ENCODE peak calls at places on chromosomes 7 and 10, in five cellular contexts. E is transverse colon, I is IMR-90, L is lower lobe of right lung, Z is right atrium auricular region. P is an unnamed sample. For H3K36me3, the result is how much of the 10 kb centered on the place peaks cover.

GRCh38 chr10:103736763-103737162 is 118.6 kb downstream of the SH3PXD2A start:
- DNase-seq in E (no peak), I (no peak), L (no peak), Z (no peak), P (peak)

GRCh38 chr7:111568870-111569462 is 6.7 kb upstream of the IMMP2L start:
- DNase-seq in E (no peak), I (no peak), L (no peak), Z (no peak), P (peak)

GRCh38 chr10:16989826-16990293 is 139.8 kb downstream of the CUBN start:
- DNase-seq in E (no peak), I (no peak), L (no peak), Z (no peak), P (no peak)

GRCh38 chr7:55971045-55971444 is 6.7 kb downstream of the NIPSNAP2 start:
- DNase-seq in E (no peak), I (no peak), L (no peak), Z (no peak), P (no peak)

GRCh38 chr7:95694334-95694733 is 78.0 kb upstream of the DYNC1I1 start:
- DNase-seq in E (no peak), I (no peak), L (no peak), Z (no peak), P (no peak)

GRCh38 chr10:5596611-5597341 is 69.6 kb downstream of the ASB13 start:
- DNase-seq in E (no peak), I (no peak), L (peak), Z (no peak), P (peak)

GRCh38 chr7:45026984-45027773 is 27.2 kb downstream of the CCM2 start:
- DNase-seq in E (no peak), I (peak), L (no peak), Z (no peak), P (peak)

GRCh38 chr10:132403511-132404168 is 6.6 kb downstream of the PWWP2B start:
- DNase-seq in E (no peak), I (no peak), L (peak), Z (no peak), P (no peak)

GRCh38 chr7:13894956-13895355 is 94.5 kb downstream of the ETV1 start:
- DNase-seq in E (no peak), I (no peak), L (no peak), Z (no peak), P (no peak)

GRCh38 chr7:17680026-17680425 is 260.3 kb downstream of the SNX13 start:
- DNase-seq in E (peak), I (peak), L (peak), Z (peak), P (peak)

GRCh38 chr7:98307971-98308466 is 26.5 kb downstream of the BRI3 start:
- DNase-seq in E (no peak), I (no peak), L (no peak), Z (no peak), P (no peak)

GRCh38 chr7:100965051-100965722 is 4.2 kb upstream of the MUC12 start:
- DNase-seq in E (no peak), I (no peak), L (no peak), Z (no peak), P (no peak)

GRCh38 chr7:121138262-121138933 is 149.9 kb downstream of the CPED1 start:
- DNase-seq in E (peak), I (no peak), L (no peak), Z (no peak), P (peak)

GRCh38 chr7:11343818-11344413 is 370.2 kb downstream of the PHF14 start:
- DNase-seq in E (no peak), I (peak), L (no peak), Z (no peak), P (peak)

GRCh38 chr10:14052926-14053325 is 277.8 kb downstream of the FRMD4A start:
- DNase-seq in E (no peak), I (no peak), L (no peak), Z (no peak), P (no peak)

GRCh38 chr10:96772239-96772638 is 51.9 kb upstream of the PIK3AP1 start:
- DNase-seq in E (no peak), I (no peak), L (no peak), Z (no peak), P (no peak)

GRCh38 chr7:25779002-25779546 is 372.9 kb upstream of the NFE2L3 start:
- DNase-seq in E (no peak), I (no peak), L (no peak), Z (no peak), P (no peak)

GRCh38 chr10:63003816-63004453 is 129.2 kb upstream of the NRBF2 start:
- DNase-seq in E (no peak), I (no peak), L (no peak), Z (no peak), P (peak)

GRCh38 chr10:79102056-79102874 is 33.5 kb downstream of the ZMIZ1 start:
- DNase-seq in E (peak), I (peak), L (no peak), Z (peak), P (no peak)

GRCh38 chr10:49107111-49107889 is 8.0 kb downstream of the VSTM4 start:
- DNase-seq in E (no peak), I (no peak), L (no peak), Z (peak), P (no peak)

GRCh38 chr7:526474-527034 is 6.9 kb upstream of the PDGFA start:
- DNase-seq in E (no peak), I (no peak), L (no peak), Z (no peak), P (peak)

GRCh38 chr7:50317221-50317678 is 12.7 kb downstream of the IKZF1 start:
- DNase-seq in E (no peak), I (no peak), L (no peak), Z (no peak), P (no peak)

GRCh38 chr7:55928006-55928767 is 23.5 kb upstream of the MRPS17 start:
- DNase-seq in E (no peak), I (no peak), L (no peak), Z (no peak), P (no peak)

DNA sequence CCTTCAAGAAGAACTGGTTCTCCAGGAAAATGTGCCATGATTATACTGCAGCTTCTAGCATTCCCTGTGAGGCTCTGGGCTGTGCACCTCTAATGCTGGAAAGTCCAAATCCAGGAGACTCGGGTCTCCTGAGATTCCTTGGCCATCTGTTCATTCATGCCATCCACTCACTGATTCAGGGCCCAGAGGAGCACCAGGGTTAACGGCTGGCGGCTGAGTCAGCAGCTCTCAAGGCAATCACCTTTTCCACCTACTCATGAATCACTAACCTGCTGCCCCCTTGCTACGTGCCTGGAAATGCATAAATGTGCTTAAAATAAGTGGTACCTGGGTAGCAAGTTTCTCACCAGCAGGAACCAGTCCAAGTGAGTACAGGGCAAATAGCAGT is 132.7 kb downstream of the KCNMA1 start:
- DNase-seq in E (no peak), I (peak), L (no peak), Z (no peak), P (peak)
- TF ChIP-seq CTCF in E (no peak), I (no peak), L (no peak), Z (no peak), P (peak)

GRCh38 chr10:86437447-86437846 is 70.9 kb upstream of the GRID1 start:
- DNase-seq in E (no peak), I (no peak), L (no peak), Z (no peak), P (no peak)

GRCh38 chr10:86436963-86437362 is 70.4 kb upstream of the GRID1 start:
- DNase-seq in E (no peak), I (no peak), L (no peak), Z (no peak), P (no peak)

GRCh38 chr10:86440874-86441838 is 74.6 kb upstream of the GRID1 start:
- DNase-seq in E (no peak), I (peak), L (no peak), Z (no peak), P (peak)

GRCh38 chr10:86438091-86438749 is 71.6 kb upstream of the GRID1 start:
- DNase-seq in E (no peak), I (no peak), L (no peak), Z (no peak), P (no peak)

GRCh38 chr10:86439544-86439943 is 72.9 kb upstream of the GRID1 start:
- DNase-seq in E (peak), I (peak), L (peak), Z (peak), P (peak)
- H3K36me3 ChIP-seq in E (under half), I (under half), L (half or more), Z (half or more), P (under half)

GRCh38 chr10:25934673-25935139 is 677 bp downstream of the MYO3A start:
- DNase-seq in E (peak), I (no peak), L (no peak), Z (no peak), P (no peak)
- TF ChIP-seq CTCF in E (no peak), I (no peak), L (peak), Z (no peak), P (peak)

GRCh38 chr10:52383088-52383487 is 69.0 kb downstream of the DKK1 start:
- DNase-seq in E (no peak), I (no peak), L (no peak), Z (no peak), P (no peak)
- H3K36me3 ChIP-seq in E (under half), I (under half), L (under half), Z (under half), P (under half)

GRCh38 chr7:144513332-144513731 is 109.8 kb upstream of the NOBOX start:
- DNase-seq in E (no peak), I (no peak), L (no peak), Z (no peak), P (peak)
- TF ChIP-seq CTCF in E (no peak), I (no peak), L (peak), Z (no peak), P (peak)